ENCODE peak calls at places on chromosomes 3 and 15, in six cellular contexts. One of them, this sample, is unnamed.
A peak's percentile ranks its signal among the peaks of the same experiment; 100 is the strongest.

GRCh38 chr3:62003833-62004232 is 369.5 kb downstream of the FEZF2 start:
- DNase-seq in fibroblast of pulmonary artery: no peak
- DNase-seq in CD8-positive, alpha-beta memory T cell: no peak
- DNase-seq in spleen: no peak
- DNase-seq in GM12878: no peak
- DNase-seq in CD4-positive, alpha-beta memory T cell: no peak
- DNase-seq in this sample: no peak

GRCh38 chr3:119362010-119362409 is 67.8 kb downstream of the ARHGAP31 start:
- DNase-seq in fibroblast of pulmonary artery: no peak
- DNase-seq in CD4-positive, alpha-beta memory T cell: no peak
- DNase-seq in GM12878: no peak
- DNase-seq in CD8-positive, alpha-beta memory T cell: no peak
- DNase-seq in spleen: no peak
- DNase-seq in this sample: no peak

GRCh38 chr3:132347095-132347494 is 29.9 kb downstream of the ACP3 start:
- DNase-seq in CD8-positive, alpha-beta memory T cell: no peak
- DNase-seq in spleen: no peak
- DNase-seq in GM12878: no peak
- DNase-seq in CD4-positive, alpha-beta memory T cell: no peak
- DNase-seq in fibroblast of pulmonary artery: peak; percentile 90
- DNase-seq in this sample: peak; percentile 83

GRCh38 chr15:98635848-98636247 is 12.5 kb upstream of the IGF1R start:
- DNase-seq in spleen: no peak
- DNase-seq in CD4-positive, alpha-beta memory T cell: no peak
- DNase-seq in GM12878: no peak
- DNase-seq in CD8-positive, alpha-beta memory T cell: no peak
- DNase-seq in fibroblast of pulmonary artery: no peak
- DNase-seq in this sample: no peak

GRCh38 chr3:177875786-177876476 is 660.3 kb upstream of the KCNMB2 start:
- DNase-seq in CD8-positive, alpha-beta memory T cell: no peak
- DNase-seq in fibroblast of pulmonary artery: no peak
- DNase-seq in CD4-positive, alpha-beta memory T cell: peak; percentile 1
- DNase-seq in GM12878: no peak
- DNase-seq in spleen: no peak
- DNase-seq in this sample: no peak

GRCh38 chr3:152395764-152396163 is 127.0 kb downstream of the MBNL1 start:
- DNase-seq in spleen: no peak
- DNase-seq in CD8-positive, alpha-beta memory T cell: no peak
- DNase-seq in fibroblast of pulmonary artery: no peak
- DNase-seq in CD4-positive, alpha-beta memory T cell: no peak
- DNase-seq in GM12878: no peak
- DNase-seq in this sample: no peak

GRCh38 chr3:98573231-98573728 is 20.1 kb downstream of the CPOX start:
- DNase-seq in CD4-positive, alpha-beta memory T cell: peak; percentile 55
- DNase-seq in fibroblast of pulmonary artery: peak; percentile 54
- DNase-seq in GM12878: no peak
- DNase-seq in spleen: no peak
- DNase-seq in CD8-positive, alpha-beta memory T cell: no peak
- DNase-seq in this sample: peak; percentile 22

GRCh38 chr15:28113426-28114113 is 14.5 kb upstream of the OCA2 start:
- DNase-seq in spleen: no peak
- DNase-seq in GM12878: no peak
- DNase-seq in CD4-positive, alpha-beta memory T cell: no peak
- DNase-seq in fibroblast of pulmonary artery: no peak
- DNase-seq in CD8-positive, alpha-beta memory T cell: no peak
- DNase-seq in this sample: no peak

GRCh38 chr3:53030864-53031445 is 14.9 kb downstream of the SFMBT1 start:
- DNase-seq in CD8-positive, alpha-beta memory T cell: peak; percentile 38
- DNase-seq in fibroblast of pulmonary artery: no peak
- DNase-seq in spleen: no peak
- DNase-seq in GM12878: no peak
- DNase-seq in CD4-positive, alpha-beta memory T cell: peak; percentile 37
- DNase-seq in this sample: peak; percentile 45
- H3K4me3 ChIP-seq in CD8-positive, alpha-beta memory T cell: no peak overlapping the region
- H3K4me3 ChIP-seq in fibroblast of pulmonary artery: no peak overlapping the region
- H3K4me3 ChIP-seq in spleen: no peak overlapping the region
- H3K4me3 ChIP-seq in GM12878: no peak overlapping the region
- H3K4me3 ChIP-seq in CD4-positive, alpha-beta memory T cell: no peak overlapping the region
- H3K4me3 ChIP-seq in this sample: no peak overlapping the region

GRCh38 chr3:71245971-71246860 is 337.3 kb downstream of the FOXP1 start:
- DNase-seq in CD8-positive, alpha-beta memory T cell: no peak
- DNase-seq in GM12878: no peak
- DNase-seq in fibroblast of pulmonary artery: no peak
- DNase-seq in CD4-positive, alpha-beta memory T cell: no peak
- DNase-seq in spleen: no peak
- DNase-seq in this sample: no peak
- H3K4me3 ChIP-seq in CD8-positive, alpha-beta memory T cell: no peak overlapping the region
- H3K4me3 ChIP-seq in GM12878: no peak overlapping the region
- H3K4me3 ChIP-seq in fibroblast of pulmonary artery: peak overlapping the region; percentile 22
- H3K4me3 ChIP-seq in CD4-positive, alpha-beta memory T cell: no peak overlapping the region
- H3K4me3 ChIP-seq in spleen: no peak overlapping the region
- H3K4me3 ChIP-seq in this sample: no peak overlapping the region

DNA sequence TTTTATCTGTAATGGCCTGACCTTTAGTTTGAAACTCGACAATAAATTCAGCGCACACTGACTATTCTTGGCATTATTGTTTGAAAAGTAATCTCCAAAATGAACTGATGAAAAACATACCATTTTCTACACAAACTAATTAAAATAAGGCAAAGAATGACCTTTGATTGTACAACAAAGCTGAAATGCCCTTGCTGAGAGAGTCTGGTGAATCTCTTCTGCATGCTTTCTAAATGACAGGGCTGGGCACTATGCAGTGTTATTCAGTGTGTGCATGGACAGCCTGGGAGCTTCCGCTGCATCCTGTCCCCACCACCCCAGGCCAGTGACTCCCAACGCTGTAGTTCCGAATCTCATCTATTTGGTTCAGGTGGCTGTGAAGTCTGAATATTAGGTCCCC is 530.8 kb downstream of the FOXP1 start:
- DNase-seq in GM12878: no peak
- DNase-seq in CD8-positive, alpha-beta memory T cell: no peak
- DNase-seq in spleen: no peak
- DNase-seq in fibroblast of pulmonary artery: no peak
- DNase-seq in CD4-positive, alpha-beta memory T cell: no peak
- DNase-seq in this sample: no peak
- H3K4me3 ChIP-seq in GM12878: no peak overlapping the region
- H3K4me3 ChIP-seq in CD8-positive, alpha-beta memory T cell: no peak overlapping the region
- H3K4me3 ChIP-seq in spleen: no peak overlapping the region
- H3K4me3 ChIP-seq in fibroblast of pulmonary artery: no peak overlapping the region
- H3K4me3 ChIP-seq in CD4-positive, alpha-beta memory T cell: no peak overlapping the region
- H3K4me3 ChIP-seq in this sample: no peak overlapping the region

GRCh38 chr15:48638966-48639365 is 6.5 kb downstream of the FBN1 start:
- DNase-seq in CD8-positive, alpha-beta memory T cell: no peak
- DNase-seq in spleen: no peak
- DNase-seq in fibroblast of pulmonary artery: no peak
- DNase-seq in CD4-positive, alpha-beta memory T cell: no peak
- DNase-seq in GM12878: no peak
- DNase-seq in this sample: no peak

GRCh38 chr15:48643776-48644497 is 1.6 kb downstream of the FBN1 start:
- DNase-seq in spleen: no peak
- DNase-seq in CD8-positive, alpha-beta memory T cell: no peak
- DNase-seq in CD4-positive, alpha-beta memory T cell: no peak
- DNase-seq in GM12878: no peak
- DNase-seq in fibroblast of pulmonary artery: no peak
- DNase-seq in this sample: no peak

GRCh38 chr15:48643236-48643635 is 2.3 kb downstream of the FBN1 start:
- DNase-seq in CD4-positive, alpha-beta memory T cell: no peak
- DNase-seq in fibroblast of pulmonary artery: no peak
- DNase-seq in GM12878: no peak
- DNase-seq in spleen: no peak
- DNase-seq in CD8-positive, alpha-beta memory T cell: no peak
- DNase-seq in this sample: peak; percentile 45

GRCh38 chr15:48642795-48643194 is 2.7 kb downstream of the FBN1 start:
- DNase-seq in fibroblast of pulmonary artery: no peak
- DNase-seq in spleen: no peak
- DNase-seq in GM12878: no peak
- DNase-seq in CD8-positive, alpha-beta memory T cell: no peak
- DNase-seq in CD4-positive, alpha-beta memory T cell: no peak
- DNase-seq in this sample: no peak

GRCh38 chr15:48641416-48641815 is 4.1 kb downstream of the FBN1 start:
- DNase-seq in spleen: no peak
- DNase-seq in CD4-positive, alpha-beta memory T cell: no peak
- DNase-seq in CD8-positive, alpha-beta memory T cell: no peak
- DNase-seq in GM12878: peak; percentile 23
- DNase-seq in fibroblast of pulmonary artery: peak; percentile 62
- DNase-seq in this sample: peak; percentile 47
- H3K4me3 ChIP-seq in spleen: no peak overlapping the region
- H3K4me3 ChIP-seq in CD4-positive, alpha-beta memory T cell: no peak overlapping the region
- H3K4me3 ChIP-seq in CD8-positive, alpha-beta memory T cell: no peak overlapping the region
- H3K4me3 ChIP-seq in GM12878: no peak overlapping the region
- H3K4me3 ChIP-seq in fibroblast of pulmonary artery: peak overlapping the region; percentile 78
- H3K4me3 ChIP-seq in this sample: no peak overlapping the region

DNA sequence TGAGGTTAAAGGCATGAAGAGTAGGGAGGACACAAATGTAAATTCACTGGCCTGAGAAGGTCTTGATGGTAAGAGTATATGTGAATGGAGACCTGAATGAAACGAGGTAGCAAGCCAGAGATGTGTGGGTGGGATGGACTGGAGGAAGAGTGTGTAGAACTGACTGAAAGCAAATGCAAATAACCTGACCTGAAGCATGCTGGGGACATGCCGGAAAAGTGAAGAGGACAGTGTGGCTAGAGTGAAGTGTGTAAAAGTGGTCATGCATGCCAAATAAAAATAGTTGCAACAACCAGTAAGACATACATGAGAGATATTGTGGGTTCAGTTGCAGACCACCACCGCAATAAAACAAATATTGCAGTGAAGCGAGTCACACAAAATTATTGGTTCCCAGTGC is 82.3 kb downstream of the LPP start:
- DNase-seq in fibroblast of pulmonary artery: no peak
- DNase-seq in spleen: no peak
- DNase-seq in GM12878: no peak
- DNase-seq in CD4-positive, alpha-beta memory T cell: no peak
- DNase-seq in CD8-positive, alpha-beta memory T cell: no peak
- DNase-seq in this sample: no peak
- H3K4me3 ChIP-seq in fibroblast of pulmonary artery: no peak overlapping the region
- H3K4me3 ChIP-seq in spleen: no peak overlapping the region
- H3K4me3 ChIP-seq in GM12878: no peak overlapping the region
- H3K4me3 ChIP-seq in CD4-positive, alpha-beta memory T cell: no peak overlapping the region
- H3K4me3 ChIP-seq in CD8-positive, alpha-beta memory T cell: no peak overlapping the region
- H3K4me3 ChIP-seq in this sample: no peak overlapping the region

GRCh38 chr3:14810795-14811661 is 7.7 kb upstream of the FGD5 start:
- DNase-seq in fibroblast of pulmonary artery: no peak
- DNase-seq in GM12878: no peak
- DNase-seq in CD4-positive, alpha-beta memory T cell: no peak
- DNase-seq in CD8-positive, alpha-beta memory T cell: no peak
- DNase-seq in spleen: peak; percentile 67
- DNase-seq in this sample: no peak
- H3K4me3 ChIP-seq in fibroblast of pulmonary artery: peak overlapping the region; percentile 39
- H3K4me3 ChIP-seq in GM12878: no peak overlapping the region
- H3K4me3 ChIP-seq in CD4-positive, alpha-beta memory T cell: no peak overlapping the region
- H3K4me3 ChIP-seq in CD8-positive, alpha-beta memory T cell: no peak overlapping the region
- H3K4me3 ChIP-seq in spleen: peak overlapping the region; percentile 52
- H3K4me3 ChIP-seq in this sample: no peak overlapping the region

GRCh38 chr15:95169701-95170459 is 938.5 kb downstream of the MCTP2 start:
- DNase-seq in GM12878: no peak
- DNase-seq in spleen: no peak
- DNase-seq in CD4-positive, alpha-beta memory T cell: no peak
- DNase-seq in fibroblast of pulmonary artery: peak; percentile 35
- DNase-seq in CD8-positive, alpha-beta memory T cell: no peak
- DNase-seq in this sample: peak; percentile 30
- H3K4me3 ChIP-seq in GM12878: no peak overlapping the region
- H3K4me3 ChIP-seq in spleen: no peak overlapping the region
- H3K4me3 ChIP-seq in CD4-positive, alpha-beta memory T cell: no peak overlapping the region
- H3K4me3 ChIP-seq in fibroblast of pulmonary artery: no peak overlapping the region
- H3K4me3 ChIP-seq in CD8-positive, alpha-beta memory T cell: no peak overlapping the region
- H3K4me3 ChIP-seq in this sample: peak overlapping the region; percentile 12

DNA sequence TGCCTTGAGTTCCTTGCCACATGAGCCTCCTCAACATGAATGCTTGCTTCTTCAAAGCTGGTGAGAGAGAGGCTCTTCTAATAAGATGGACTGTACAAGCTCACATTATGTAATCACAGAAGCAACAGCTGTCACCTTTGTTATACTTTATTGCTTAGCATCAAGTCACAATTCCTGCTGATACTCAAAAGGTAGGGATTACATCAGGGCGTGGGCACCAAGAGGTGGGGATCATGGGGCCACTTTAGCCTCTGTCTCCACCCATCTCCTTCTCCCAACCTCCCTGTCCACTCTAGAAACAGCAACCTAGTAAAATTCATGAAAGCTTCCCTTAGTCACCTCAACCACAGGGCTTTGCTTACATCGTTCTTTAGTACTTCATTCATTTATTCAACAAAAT is 95.9 kb downstream of the FAM43A start:
- DNase-seq in CD4-positive, alpha-beta memory T cell: no peak
- DNase-seq in spleen: no peak
- DNase-seq in fibroblast of pulmonary artery: no peak
- DNase-seq in CD8-positive, alpha-beta memory T cell: no peak
- DNase-seq in GM12878: no peak
- DNase-seq in this sample: no peak
- H3K4me3 ChIP-seq in CD4-positive, alpha-beta memory T cell: no peak overlapping the region
- H3K4me3 ChIP-seq in spleen: no peak overlapping the region
- H3K4me3 ChIP-seq in fibroblast of pulmonary artery: no peak overlapping the region
- H3K4me3 ChIP-seq in CD8-positive, alpha-beta memory T cell: no peak overlapping the region
- H3K4me3 ChIP-seq in GM12878: no peak overlapping the region
- H3K4me3 ChIP-seq in this sample: no peak overlapping the region